ENCODE peak calls at places on chromosomes 16 and 17, in ten cellular contexts. T is fibroblast of lung; Q is K562; I is mammary epithelial cell; V is fibroblast of the aortic adventitia; P is fibroblast of villous mesenchyme; C is astrocyte of the spinal cord; U is effector memory CD4-positive, alpha-beta T cell; G is tibial artery; D is ascending aorta. W is an unnamed sample.

GRCh38 chr17:3738562-3739295 is 15.0 kb downstream of the HASPIN start:
- DNase-seq in C (peak), D (no peak), I (peak), P (no peak), T (peak), U (peak), G (no peak), Q (peak), V (no peak), W (no peak)

GRCh38 chr16:15899538-15900100 is 11.2 kb upstream of the CEP20 start:
- DNase-seq in V (peak), P (peak), U (no peak), I (peak), C (peak), Q (peak), T (peak), D (no peak), G (no peak), W (peak)

GRCh38 chr16:27228621-27229501 is 25.5 kb downstream of the KDM8 start:
- DNase-seq in U (no peak), C (no peak), T (no peak), D (no peak), P (no peak), G (no peak), V (no peak), Q (peak), I (no peak), W (no peak)

GRCh38 chr16:69941251-69942098 is 9.7 kb upstream of the CLEC18A start:
- DNase-seq in V (no peak), P (peak), Q (no peak), T (no peak), I (no peak), C (no peak), U (no peak), G (no peak), D (no peak), W (peak)

GRCh38 chr17:42428141-42428944 is 5.3 kb upstream of the CAVIN1 start:
- DNase-seq in V (peak), Q (peak), G (peak), U (no peak), D (peak), P (peak), C (peak), T (peak), I (peak), W (peak)

GRCh38 chr16:67657751-67658518 is 2.1 kb downstream of the ACD start:
- DNase-seq in D (no peak), I (no peak), T (no peak), U (no peak), V (no peak), G (no peak), C (no peak), Q (no peak), P (no peak), W (no peak)

GRCh38 chr16:85610059-85610445 is 3.1 kb upstream of the GSE1 start:
- DNase-seq in T (no peak), C (no peak), P (no peak), G (no peak), I (no peak), U (no peak), V (no peak), Q (no peak), D (no peak), W (no peak)

GRCh38 chr16:87948119-87948545 is 3.1 kb upstream of the BANP start:
- DNase-seq in V (no peak), I (no peak), D (no peak), C (no peak), U (no peak), P (no peak), Q (no peak), G (no peak), T (no peak), W (no peak)

DNA sequence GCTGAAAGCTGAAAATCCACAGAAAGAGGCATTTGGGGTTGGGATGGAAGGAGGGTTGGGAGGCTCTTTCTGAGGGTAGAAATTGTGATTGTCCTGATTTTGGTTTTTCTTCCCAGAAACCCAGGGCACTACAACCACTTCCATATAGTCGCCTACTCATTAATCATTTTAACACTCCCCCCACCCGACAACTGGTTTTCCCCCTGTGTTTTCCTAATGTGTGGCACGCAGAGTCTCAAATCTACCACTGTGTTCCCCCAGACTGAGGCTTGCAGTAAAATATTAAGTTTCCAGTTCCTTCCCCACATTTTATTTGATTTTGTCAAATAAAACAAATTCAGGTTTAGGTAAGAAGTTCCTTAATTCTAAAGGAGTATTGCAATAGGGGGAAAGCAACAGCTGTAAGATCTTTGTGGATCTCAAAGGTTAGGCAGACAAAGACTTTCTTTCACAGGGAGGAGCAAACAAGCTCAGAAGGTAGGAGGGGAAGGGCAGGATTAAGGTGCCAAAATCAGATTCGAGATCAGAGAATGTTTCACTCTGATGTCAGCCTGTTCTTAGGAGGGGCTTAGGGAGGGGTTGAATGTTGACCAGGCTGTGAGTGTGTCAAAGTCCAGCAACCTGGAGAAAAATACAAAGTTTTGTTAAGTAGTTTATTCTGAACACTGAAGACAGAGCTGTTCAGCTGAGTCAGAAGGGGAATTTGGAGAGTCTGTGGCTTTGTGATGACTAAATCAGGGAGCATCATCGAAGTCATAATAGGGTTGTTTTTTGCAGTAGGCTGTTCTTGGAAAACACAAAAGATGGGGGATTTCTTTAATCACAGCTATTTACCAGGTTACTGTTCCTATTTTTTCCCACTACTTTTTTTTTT is 3.6 kb downstream of the ZNF267 start:
- DNase-seq in V (peak), D (no peak), P (peak), Q (peak), C (peak), T (peak), I (peak), G (no peak), U (peak), W (peak)
- H3K4me3 ChIP-seq in V (peak), D (no peak), P (peak), Q (no peak), C (no peak), T (no peak), I (no peak), G (no peak), U (peak), W (no peak)

DNA sequence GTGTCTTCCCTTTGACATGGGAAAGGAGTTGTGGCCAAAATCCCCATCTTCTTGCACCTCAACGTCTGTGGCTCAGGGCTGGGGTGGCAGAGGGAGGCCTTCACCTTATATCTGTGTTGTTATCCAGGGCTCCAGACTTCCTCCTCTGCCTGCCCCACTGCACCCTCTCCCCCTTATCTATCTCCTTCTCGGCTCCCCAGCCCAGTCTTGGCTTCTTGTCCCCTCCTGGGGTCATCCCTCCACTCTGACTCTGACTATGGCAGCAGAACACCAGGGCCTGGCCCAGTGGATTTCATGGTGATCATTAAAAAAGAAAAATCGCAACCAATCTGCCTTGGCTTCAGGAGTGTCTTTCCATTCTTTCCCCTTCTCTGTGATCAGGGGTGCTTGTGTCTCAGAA is 906 bp upstream of the MRM1 start:
- DNase-seq in Q (peak), G (no peak), U (no peak), V (no peak), C (no peak), T (no peak), D (no peak), P (no peak), I (no peak), W (no peak)
- H3K4me3 ChIP-seq in Q (peak), G (peak), U (no peak), V (peak), C (peak), T (peak), D (peak), P (peak), I (peak), W (peak)

GRCh38 chr16:11309895-11310633 is 28.9 kb upstream of the PRM1 start:
- DNase-seq in P (peak), G (no peak), V (no peak), C (no peak), D (no peak), I (no peak), T (no peak), Q (no peak), U (no peak), W (no peak)

GRCh38 chr16:11310634-11310977 is 29.5 kb upstream of the PRM1 start:
- DNase-seq in C (no peak), P (no peak), V (no peak), G (no peak), Q (no peak), D (no peak), T (no peak), U (no peak), I (no peak), W (no peak)

GRCh38 chr16:11308493-11309283 is 27.6 kb upstream of the PRM1 start:
- DNase-seq in I (no peak), G (no peak), U (no peak), Q (no peak), T (no peak), D (no peak), P (no peak), C (no peak), V (no peak), W (no peak)

GRCh38 chr16:11312718-11313492 is 31.8 kb upstream of the PRM1 start:
- DNase-seq in G (no peak), Q (peak), P (peak), D (no peak), U (no peak), C (peak), T (peak), I (no peak), V (peak), W (peak)

GRCh38 chr16:11310997-11311561 is 29.9 kb upstream of the PRM1 start:
- DNase-seq in V (no peak), T (peak), D (no peak), Q (no peak), P (peak), U (no peak), G (no peak), C (peak), I (no peak), W (no peak)
- H3K4me3 ChIP-seq in V (no peak), T (no peak), D (no peak), Q (no peak), P (no peak), U (no peak), G (no peak), C (no peak), I (no peak), W (no peak)

GRCh38 chr17:78759203-78759968 is 22.7 kb downstream of the CYTH1 start:
- DNase-seq in T (peak), U (peak), I (no peak), Q (peak), D (no peak), P (peak), V (peak), C (peak), G (peak), W (no peak)
- H3K4me3 ChIP-seq in T (no peak), U (peak), I (no peak), Q (no peak), D (no peak), P (no peak), V (no peak), C (no peak), G (no peak), W (no peak)

GRCh38 chr17:7854078-7854777 is 638 bp upstream of the TMEM88 start:
- DNase-seq in D (no peak), C (no peak), G (no peak), Q (no peak), I (no peak), U (no peak), T (no peak), V (no peak), P (no peak), W (no peak)

GRCh38 chr17:7852262-7852670 is 2.6 kb upstream of the TMEM88 start:
- DNase-seq in G (no peak), U (no peak), C (no peak), V (no peak), D (no peak), P (no peak), Q (no peak), T (no peak), I (no peak), W (no peak)

GRCh38 chr17:7851438-7852261 is 3.2 kb upstream of the TMEM88 start:
- DNase-seq in Q (peak), D (peak), T (peak), V (peak), U (peak), G (peak), P (peak), C (peak), I (peak), W (peak)

GRCh38 chr17:7853693-7854043 is 1.2 kb upstream of the TMEM88 start:
- DNase-seq in U (no peak), Q (no peak), D (no peak), C (no peak), I (no peak), V (no peak), T (no peak), P (no peak), G (no peak), W (no peak)

GRCh38 chr17:7852919-7853692 is 1.8 kb upstream of the TMEM88 start:
- DNase-seq in V (no peak), U (no peak), P (no peak), Q (no peak), D (no peak), C (no peak), I (no peak), T (no peak), G (no peak), W (no peak)
- H3K4me3 ChIP-seq in V (no peak), U (no peak), P (no peak), Q (no peak), D (no peak), C (no peak), I (no peak), T (no peak), G (no peak), W (no peak)

GRCh38 chr17:81735181-81736102 is 23.4 kb downstream of the SLC25A10 start:
- DNase-seq in V (peak), Q (peak), T (peak), G (peak), U (no peak), D (no peak), P (peak), I (peak), C (no peak), W (peak)
- H3K4me3 ChIP-seq in V (no peak), Q (peak), T (no peak), G (no peak), U (no peak), D (peak), P (peak), I (peak), C (no peak), W (no peak)